ENCODE peak calls at places on chromosomes 2 and 18, in seven cellular contexts. One of them, this sample, is unnamed.

GRCh38 chr2:237059155-237059875 is 26.4 kb upstream of the COPS8 start:
- DNase-seq in cardiac muscle cell: no peak
- DNase-seq in left ventricle myocardium inferior: no peak
- DNase-seq in HCT116: no peak
- DNase-seq in heart right ventricle: no peak
- DNase-seq in B cell: no peak
- DNase-seq in heart left ventricle: no peak
- DNase-seq in this sample: peak

GRCh38 chr2:116510117-116510671 is 1304.3 kb upstream of the DDX18 start:
- DNase-seq in cardiac muscle cell: peak
- DNase-seq in left ventricle myocardium inferior: no peak
- DNase-seq in HCT116: no peak
- DNase-seq in heart right ventricle: no peak
- DNase-seq in B cell: no peak
- DNase-seq in heart left ventricle: no peak
- DNase-seq in this sample: no peak

GRCh38 chr2:21280793-21281192 is 157.0 kb downstream of the TDRD15 start:
- DNase-seq in cardiac muscle cell: no peak
- DNase-seq in left ventricle myocardium inferior: no peak
- DNase-seq in HCT116: no peak
- DNase-seq in heart right ventricle: no peak
- DNase-seq in B cell: no peak
- DNase-seq in heart left ventricle: no peak
- DNase-seq in this sample: no peak

GRCh38 chr2:88854528-88854927 is 163.1 kb downstream of the RPIA start:
- DNase-seq in cardiac muscle cell: no peak
- DNase-seq in left ventricle myocardium inferior: no peak
- DNase-seq in HCT116: no peak
- DNase-seq in heart right ventricle: no peak
- DNase-seq in B cell: no peak
- DNase-seq in heart left ventricle: no peak
- DNase-seq in this sample: no peak

GRCh38 chr2:33552758-33553461 is 46.2 kb downstream of the FAM98A start:
- DNase-seq in cardiac muscle cell: peak
- DNase-seq in left ventricle myocardium inferior: no peak
- DNase-seq in HCT116: no peak
- DNase-seq in heart right ventricle: no peak
- DNase-seq in B cell: no peak
- DNase-seq in heart left ventricle: no peak
- DNase-seq in this sample: no peak

GRCh38 chr2:174787485-174788205 is 23.4 kb upstream of the CHRNA1 start:
- DNase-seq in cardiac muscle cell: peak
- DNase-seq in left ventricle myocardium inferior: no peak
- DNase-seq in HCT116: no peak
- DNase-seq in heart right ventricle: no peak
- DNase-seq in B cell: no peak
- DNase-seq in heart left ventricle: no peak
- DNase-seq in this sample: no peak

GRCh38 chr2:162435676-162436075 is 91.7 kb downstream of the GCA start:
- DNase-seq in cardiac muscle cell: no peak
- DNase-seq in left ventricle myocardium inferior: no peak
- DNase-seq in HCT116: no peak
- DNase-seq in heart right ventricle: no peak
- DNase-seq in B cell: no peak
- DNase-seq in heart left ventricle: no peak
- DNase-seq in this sample: no peak

GRCh38 chr2:171161425-171162289 is 964 bp upstream of the TLK1 start:
- DNase-seq in cardiac muscle cell: no peak
- DNase-seq in left ventricle myocardium inferior: no peak
- DNase-seq in HCT116: no peak
- DNase-seq in heart right ventricle: no peak
- DNase-seq in B cell: no peak
- DNase-seq in heart left ventricle: no peak
- DNase-seq in this sample: no peak

GRCh38 chr18:59646228-59646945 is 50.8 kb downstream of the CCBE1 start:
- DNase-seq in cardiac muscle cell: no peak
- DNase-seq in left ventricle myocardium inferior: no peak
- DNase-seq in HCT116: no peak
- DNase-seq in heart right ventricle: no peak
- DNase-seq in B cell: no peak
- DNase-seq in heart left ventricle: no peak
- DNase-seq in this sample: no peak

GRCh38 chr2:62920070-62920469 is 130.6 kb upstream of the OTX1 start:
- DNase-seq in cardiac muscle cell: peak
- DNase-seq in left ventricle myocardium inferior: no peak
- DNase-seq in HCT116: no peak
- DNase-seq in heart right ventricle: no peak
- DNase-seq in B cell: no peak
- DNase-seq in heart left ventricle: no peak
- DNase-seq in this sample: no peak

GRCh38 chr2:20599001-20599600 is 51.8 kb downstream of the HS1BP3 start:
- DNase-seq in cardiac muscle cell: no peak
- DNase-seq in left ventricle myocardium inferior: peak
- DNase-seq in HCT116: no peak
- DNase-seq in heart right ventricle: peak
- DNase-seq in B cell: no peak
- DNase-seq in heart left ventricle: peak
- DNase-seq in this sample: no peak

GRCh38 chr2:224395646-224396390 is 6.1 kb downstream of the FAM124B start:
- DNase-seq in cardiac muscle cell: no peak
- DNase-seq in left ventricle myocardium inferior: no peak
- DNase-seq in HCT116: no peak
- DNase-seq in heart right ventricle: no peak
- DNase-seq in B cell: no peak
- DNase-seq in heart left ventricle: no peak
- DNase-seq in this sample: no peak

GRCh38 chr2:222448806-222449205 is 24.5 kb downstream of the SGPP2 start:
- DNase-seq in cardiac muscle cell: peak
- DNase-seq in left ventricle myocardium inferior: peak
- DNase-seq in HCT116: no peak
- DNase-seq in heart right ventricle: peak
- DNase-seq in B cell: no peak
- DNase-seq in heart left ventricle: no peak
- DNase-seq in this sample: no peak

GRCh38 chr2:38505779-38506178 is 96.9 kb downstream of the HNRNPLL start:
- DNase-seq in cardiac muscle cell: peak
- DNase-seq in left ventricle myocardium inferior: peak
- DNase-seq in HCT116: no peak
- DNase-seq in heart right ventricle: peak
- DNase-seq in B cell: no peak
- DNase-seq in heart left ventricle: no peak
- DNase-seq in this sample: no peak

GRCh38 chr18:42484648-42485047 is 529.6 kb downstream of the PIK3C3 start:
- DNase-seq in cardiac muscle cell: no peak
- DNase-seq in left ventricle myocardium inferior: no peak
- DNase-seq in HCT116: no peak
- DNase-seq in heart right ventricle: no peak
- DNase-seq in B cell: no peak
- DNase-seq in heart left ventricle: no peak
- DNase-seq in this sample: no peak

GRCh38 chr18:44715245-44715644 is 34.6 kb downstream of the SETBP1 start:
- DNase-seq in cardiac muscle cell: peak
- DNase-seq in left ventricle myocardium inferior: no peak
- DNase-seq in HCT116: no peak
- DNase-seq in heart right ventricle: no peak
- DNase-seq in B cell: no peak
- DNase-seq in heart left ventricle: no peak
- DNase-seq in this sample: no peak

GRCh38 chr18:57538614-57539013 is 47.9 kb downstream of the FECH start:
- DNase-seq in cardiac muscle cell: no peak
- DNase-seq in left ventricle myocardium inferior: no peak
- DNase-seq in HCT116: no peak
- DNase-seq in heart right ventricle: no peak
- DNase-seq in B cell: no peak
- DNase-seq in heart left ventricle: no peak
- DNase-seq in this sample: no peak

GRCh38 chr2:96116879-96117533 is 635 bp upstream of the ADRA2B start:
- DNase-seq in cardiac muscle cell: peak
- DNase-seq in left ventricle myocardium inferior: peak
- DNase-seq in HCT116: no peak
- DNase-seq in heart right ventricle: peak
- DNase-seq in B cell: peak
- DNase-seq in heart left ventricle: peak
- DNase-seq in this sample: peak

GRCh38 chr2:96116424-96116878 is at the start of gene ADRA2B:
- DNase-seq in cardiac muscle cell: peak
- DNase-seq in left ventricle myocardium inferior: peak
- DNase-seq in HCT116: peak
- DNase-seq in heart right ventricle: peak
- DNase-seq in B cell: peak
- DNase-seq in heart left ventricle: peak
- DNase-seq in this sample: peak

GRCh38 chr2:96118698-96119388 is 2.5 kb upstream of the ADRA2B start:
- DNase-seq in cardiac muscle cell: no peak
- DNase-seq in left ventricle myocardium inferior: peak
- DNase-seq in HCT116: no peak
- DNase-seq in heart right ventricle: no peak
- DNase-seq in B cell: no peak
- DNase-seq in heart left ventricle: peak
- DNase-seq in this sample: no peak

GRCh38 chr2:96119389-96119751 is 3.0 kb upstream of the ADRA2B start:
- DNase-seq in cardiac muscle cell: no peak
- DNase-seq in left ventricle myocardium inferior: peak
- DNase-seq in HCT116: no peak
- DNase-seq in heart right ventricle: no peak
- DNase-seq in B cell: no peak
- DNase-seq in heart left ventricle: peak
- DNase-seq in this sample: no peak

DNA sequence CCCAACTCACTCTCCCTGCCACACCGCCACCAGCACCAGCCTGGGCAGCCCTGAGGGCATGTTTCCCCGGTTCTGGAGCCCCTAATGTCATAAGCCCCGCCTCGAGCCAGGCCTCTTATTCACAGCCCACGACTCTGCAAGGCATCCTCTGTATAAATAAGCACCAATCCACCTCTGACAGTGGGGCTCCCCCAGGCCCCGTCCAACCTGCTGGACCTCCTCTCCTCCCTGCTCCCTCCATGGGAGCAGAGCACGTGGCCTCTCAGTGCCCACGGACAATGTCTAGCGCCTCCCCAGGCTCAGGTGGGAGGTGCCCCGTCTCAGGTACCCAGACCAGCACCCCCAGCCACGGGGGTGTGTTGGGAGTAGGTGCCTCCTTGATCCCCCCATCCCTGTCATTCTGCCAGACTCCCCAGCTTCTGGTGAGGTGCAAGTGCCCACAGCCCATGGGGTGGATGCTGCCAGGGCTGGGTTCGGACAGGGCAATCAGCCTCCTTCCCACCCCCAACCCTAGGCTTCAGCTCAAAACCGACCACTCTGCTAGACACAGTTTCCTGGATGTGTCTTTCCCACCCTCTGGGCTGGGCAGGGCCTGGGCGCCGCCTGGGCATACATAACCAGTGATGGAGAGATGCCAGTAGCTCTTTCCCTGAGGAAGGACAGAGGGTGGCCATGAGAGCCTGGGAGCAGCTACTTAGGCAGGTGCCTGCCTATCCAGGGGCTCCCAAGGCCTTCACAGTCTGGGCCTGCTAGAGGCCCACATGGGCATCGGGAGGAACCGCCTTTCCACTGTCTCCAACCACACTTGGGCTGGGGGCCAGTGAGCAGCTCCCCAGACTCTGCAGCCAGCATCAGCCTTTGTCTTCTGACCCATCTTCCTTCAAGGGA is 1.6 kb upstream of the ADRA2B start:
- DNase-seq in cardiac muscle cell: no peak
- DNase-seq in left ventricle myocardium inferior: peak
- DNase-seq in HCT116: no peak
- DNase-seq in heart right ventricle: no peak
- DNase-seq in B cell: no peak
- DNase-seq in heart left ventricle: peak
- DNase-seq in this sample: no peak
- TF ChIP-seq CTCF in cardiac muscle cell: no peak
- TF ChIP-seq CTCF in left ventricle myocardium inferior: no peak
- TF ChIP-seq CTCF in HCT116: peak
- TF ChIP-seq CTCF in heart right ventricle: no peak
- TF ChIP-seq CTCF in B cell: no peak
- TF ChIP-seq CTCF in heart left ventricle: no peak
- TF ChIP-seq CTCF in this sample: no peak

GRCh38 chr2:153622285-153622684 is 143.7 kb upstream of the RPRM start:
- DNase-seq in cardiac muscle cell: no peak
- DNase-seq in left ventricle myocardium inferior: no peak
- DNase-seq in HCT116: no peak
- DNase-seq in heart right ventricle: no peak
- DNase-seq in B cell: no peak
- DNase-seq in heart left ventricle: no peak
- DNase-seq in this sample: no peak
- TF ChIP-seq CTCF in cardiac muscle cell: no peak
- TF ChIP-seq CTCF in left ventricle myocardium inferior: no peak
- TF ChIP-seq CTCF in HCT116: peak
- TF ChIP-seq CTCF in heart right ventricle: no peak
- TF ChIP-seq CTCF in B cell: no peak
- TF ChIP-seq CTCF in heart left ventricle: no peak
- TF ChIP-seq CTCF in this sample: no peak

DNA sequence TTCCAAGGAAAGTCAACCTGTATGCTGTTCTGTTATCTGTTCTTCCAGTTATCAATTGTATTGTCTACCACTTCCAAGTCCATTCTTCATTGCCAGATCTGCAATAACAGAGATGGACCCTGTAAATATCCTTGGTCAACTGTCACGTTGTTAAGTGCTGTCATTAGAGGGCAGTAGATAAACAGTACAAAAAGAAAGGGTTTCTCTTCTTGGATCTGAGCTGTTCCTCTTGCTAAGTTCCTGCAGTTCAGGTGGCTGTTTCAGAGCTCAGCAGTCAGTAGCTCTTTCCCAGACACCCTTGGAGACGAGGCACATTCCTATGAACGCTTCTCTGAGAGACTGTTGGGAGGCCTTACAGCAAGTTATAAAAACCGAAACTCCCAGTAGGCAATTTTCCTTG is 957.1 kb upstream of the CHAC2 start:
- DNase-seq in cardiac muscle cell: peak
- DNase-seq in left ventricle myocardium inferior: no peak
- DNase-seq in HCT116: peak
- DNase-seq in heart right ventricle: no peak
- DNase-seq in B cell: no peak
- DNase-seq in heart left ventricle: no peak
- DNase-seq in this sample: peak
- TF ChIP-seq CTCF in cardiac muscle cell: no peak
- TF ChIP-seq CTCF in left ventricle myocardium inferior: peak
- TF ChIP-seq CTCF in HCT116: peak
- TF ChIP-seq CTCF in heart right ventricle: peak
- TF ChIP-seq CTCF in B cell: no peak
- TF ChIP-seq CTCF in heart left ventricle: peak
- TF ChIP-seq CTCF in this sample: peak

GRCh38 chr18:32301976-32302743 is 112.3 kb downstream of the MEP1B start:
- DNase-seq in cardiac muscle cell: peak
- DNase-seq in left ventricle myocardium inferior: no peak
- DNase-seq in HCT116: no peak
- DNase-seq in heart right ventricle: no peak
- DNase-seq in B cell: no peak
- DNase-seq in heart left ventricle: no peak
- DNase-seq in this sample: peak
- TF ChIP-seq CTCF in cardiac muscle cell: no peak
- TF ChIP-seq CTCF in left ventricle myocardium inferior: no peak
- TF ChIP-seq CTCF in HCT116: no peak
- TF ChIP-seq CTCF in heart right ventricle: no peak
- TF ChIP-seq CTCF in B cell: no peak
- TF ChIP-seq CTCF in heart left ventricle: no peak
- TF ChIP-seq CTCF in this sample: no peak

DNA sequence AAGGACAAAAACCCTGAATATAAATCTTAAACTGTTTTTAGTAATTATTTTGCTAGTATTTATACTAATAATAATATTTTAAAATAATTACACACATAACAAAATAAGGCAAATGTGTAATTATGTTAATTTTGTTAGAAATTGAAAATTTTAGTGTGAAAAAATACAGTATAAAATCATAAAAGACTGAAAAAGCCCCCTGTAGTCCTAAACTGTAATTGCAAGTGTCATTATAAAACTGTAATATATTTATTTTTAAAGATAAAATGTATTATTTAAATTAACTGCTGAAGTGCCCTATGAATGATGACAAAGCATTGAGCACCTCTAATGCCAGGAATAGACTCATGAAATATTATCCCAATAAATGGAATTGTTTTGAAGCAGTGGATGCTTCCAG is 1117.7 kb downstream of the CBLN2 start:
- DNase-seq in cardiac muscle cell: no peak
- DNase-seq in left ventricle myocardium inferior: no peak
- DNase-seq in HCT116: no peak
- DNase-seq in heart right ventricle: no peak
- DNase-seq in B cell: no peak
- DNase-seq in heart left ventricle: no peak
- DNase-seq in this sample: no peak
- TF ChIP-seq CTCF in cardiac muscle cell: peak
- TF ChIP-seq CTCF in left ventricle myocardium inferior: no peak
- TF ChIP-seq CTCF in HCT116: no peak
- TF ChIP-seq CTCF in heart right ventricle: no peak
- TF ChIP-seq CTCF in B cell: no peak
- TF ChIP-seq CTCF in heart left ventricle: no peak
- TF ChIP-seq CTCF in this sample: no peak